ENCODE peak calls at places on chromosomes 12 and 14, in five cellular contexts. P, R, C, I and M are unnamed samples.

GRCh38 chr12:62170241-62170640 is 90.0 kb upstream of the USP15 start:
- DNase-seq in P (no peak), C (no peak), I (no peak), R (no peak), M (no peak)

GRCh38 chr14:53516261-53516774 is 363.2 kb upstream of the DDHD1 start:
- DNase-seq in C (no peak), P (no peak), R (peak), I (no peak), M (no peak)

GRCh38 chr14:74382231-74382630 is 34.0 kb downstream of the VRTN start:
- DNase-seq in C (no peak), R (no peak), P (no peak), I (no peak), M (no peak)

GRCh38 chr14:85617799-85618198 is 87.9 kb downstream of the FLRT2 start:
- DNase-seq in C (no peak), P (no peak), I (peak), R (no peak), M (no peak)

GRCh38 chr12:100427078-100427477 is 46.6 kb upstream of the NR1H4 start:
- DNase-seq in P (no peak), R (peak), C (no peak), I (no peak), M (no peak)

GRCh38 chr12:127270193-127270592 is 996.8 kb upstream of the TMEM132C start:
- DNase-seq in C (no peak), I (no peak), P (peak), R (peak), M (no peak)

GRCh38 chr12:47158792-47159191 is 79.0 kb upstream of the AMIGO2 start:
- DNase-seq in R (peak), P (no peak), C (no peak), I (no peak), M (no peak)

GRCh38 chr14:100438678-100439592 is 115.8 kb downstream of the SLC25A47 start:
- DNase-seq in R (peak), P (peak), C (no peak), I (no peak), M (no peak)

GRCh38 chr14:81551471-81551870 is 17.8 kb upstream of the SEL1L start:
- DNase-seq in C (no peak), I (no peak), P (no peak), R (no peak), M (no peak)

GRCh38 chr12:13209279-13210021 is 12.9 kb downstream of the EMP1 start:
- DNase-seq in C (no peak), P (no peak), R (no peak), I (no peak), M (no peak)

GRCh38 chr14:68554231-68554630 is 238.6 kb downstream of the ZFP36L1 start:
- DNase-seq in P (no peak), R (no peak), I (no peak), C (no peak), M (no peak)

GRCh38 chr12:50505945-50506344 is 1.2 kb downstream of the DIP2B start:
- DNase-seq in R (peak), C (no peak), I (no peak), P (peak), M (no peak)

GRCh38 chr12:111425655-111426054 is 19.9 kb downstream of the SH2B3 start:
- DNase-seq in I (no peak), P (no peak), R (no peak), C (no peak), M (no peak)

GRCh38 chr14:106790189-106791036 is 1264.0 kb downstream of the TMEM121 start:
- DNase-seq in C (no peak), R (no peak), I (peak), P (peak), M (no peak)

GRCh38 chr12:58919271-58920101 is 818 bp downstream of the LRIG3 start:
- DNase-seq in R (peak), C (no peak), P (peak), I (peak), M (peak)

GRCh38 chr14:66088661-66089060 is 397.5 kb upstream of the CCDC196 start:
- DNase-seq in I (no peak), C (no peak), R (no peak), P (no peak), M (no peak)

GRCh38 chr12:59383426-59383822 is 212.4 kb upstream of the SLC16A7 start:
- DNase-seq in R (peak), P (no peak), C (no peak), I (no peak), M (no peak)

GRCh38 chr14:27623782-27624181 is 1025.9 kb upstream of the NOVA1 start:
- DNase-seq in R (no peak), P (no peak), I (no peak), C (no peak), M (no peak)

GRCh38 chr14:95463173-95463901 is 53.1 kb downstream of the SYNE3 start:
- DNase-seq in R (no peak), I (no peak), P (no peak), C (no peak), M (no peak)

GRCh38 chr12:5565933-5566632 is 134.2 kb downstream of the NTF3 start:
- DNase-seq in C (no peak), R (peak), P (no peak), I (no peak), M (no peak)

GRCh38 chr12:6326316-6326959 is 15.4 kb downstream of the TNFRSF1A start:
- DNase-seq in C (peak), I (peak), R (no peak), P (no peak), M (peak)

GRCh38 chr12:71233083-71233482 is 75.3 kb upstream of the TSPAN8 start:
- DNase-seq in P (no peak), I (no peak), C (no peak), R (no peak), M (no peak)

GRCh38 chr12:120903818-120904773 is at the start of gene SPPL3:
- DNase-seq in P (peak), I (peak), R (peak), C (peak), M (peak)

GRCh38 chr14:93970967-93971634 is 5.3 kb downstream of the ASB2 start:
- DNase-seq in I (peak), P (no peak), R (no peak), C (no peak), M (no peak)

GRCh38 chr14:68297011-68297410 is 477.4 kb downstream of the RAD51B start:
- DNase-seq in R (no peak), I (no peak), C (no peak), P (no peak), M (no peak)

GRCh38 chr14:103361868-103362267 is 23.3 kb upstream of the MARK3 start:
- DNase-seq in P (no peak), I (no peak), C (no peak), R (peak), M (no peak)

GRCh38 chr12:55707841-55708694 is at the start of gene ITGA7:
- DNase-seq in R (peak), I (peak), C (peak), P (peak), M (peak)

GRCh38 chr12:122830517-122831214 is 4.6 kb upstream of the HIP1R start:
- DNase-seq in P (peak), I (no peak), C (no peak), R (peak), M (no peak)

GRCh38 chr12:41545761-41546160 is 357.6 kb downstream of the PDZRN4 start:
- DNase-seq in I (no peak), P (no peak), R (no peak), C (no peak), M (no peak)

GRCh38 chr12:110934093-110934852 is 13.9 kb upstream of the MYL2 start:
- DNase-seq in P (no peak), I (no peak), R (peak), C (no peak), M (no peak)

GRCh38 chr14:102028733-102029132 is 58.1 kb downstream of the HSP90AA1 start:
- DNase-seq in R (peak), I (peak), P (no peak), C (no peak), M (no peak)

GRCh38 chr12:70327541-70327940 is 38.5 kb upstream of the KCNMB4 start:
- DNase-seq in R (no peak), C (no peak), P (no peak), I (no peak), M (no peak)

GRCh38 chr14:34355584-34356266 is 106.3 kb downstream of the SPTSSA start:
- DNase-seq in R (peak), I (peak), P (no peak), C (no peak), M (peak)

DNA sequence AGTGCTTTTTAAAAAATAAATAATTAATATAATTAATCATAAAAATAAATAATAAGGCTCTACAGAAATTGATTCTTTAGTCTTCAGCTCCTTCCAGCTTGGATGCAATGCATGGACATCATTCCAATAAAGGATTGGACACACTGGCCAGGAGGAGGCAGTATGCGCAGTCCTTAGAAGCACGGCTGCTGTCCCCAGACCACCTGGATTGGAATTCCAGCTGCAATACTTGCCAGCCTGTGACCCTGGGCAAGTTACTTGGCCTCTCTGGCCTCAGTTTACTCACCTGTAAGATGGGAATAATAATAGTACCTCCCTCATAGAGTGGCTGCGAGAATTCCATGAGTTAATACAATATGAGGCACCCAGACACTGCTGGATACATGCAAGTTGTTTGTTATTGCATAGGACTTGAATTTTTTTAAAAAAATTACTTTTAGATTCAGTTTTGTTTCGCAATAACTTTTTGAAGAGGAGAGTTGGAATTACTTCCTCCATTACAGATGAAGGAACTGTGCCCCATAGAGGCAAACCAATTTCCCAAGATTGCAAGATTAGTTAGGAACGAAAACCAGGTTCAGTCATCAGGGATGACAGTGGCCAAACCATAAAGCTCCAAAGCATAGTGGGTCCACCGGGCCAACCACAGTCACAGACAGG is 12.2 kb downstream of the RPH3A start:
- DNase-seq in R (no peak), C (no peak), P (no peak), I (no peak), M (no peak)
- TF ChIP-seq CTCF in R (no peak), C (no peak), P (no peak), I (peak), M (no peak)

DNA sequence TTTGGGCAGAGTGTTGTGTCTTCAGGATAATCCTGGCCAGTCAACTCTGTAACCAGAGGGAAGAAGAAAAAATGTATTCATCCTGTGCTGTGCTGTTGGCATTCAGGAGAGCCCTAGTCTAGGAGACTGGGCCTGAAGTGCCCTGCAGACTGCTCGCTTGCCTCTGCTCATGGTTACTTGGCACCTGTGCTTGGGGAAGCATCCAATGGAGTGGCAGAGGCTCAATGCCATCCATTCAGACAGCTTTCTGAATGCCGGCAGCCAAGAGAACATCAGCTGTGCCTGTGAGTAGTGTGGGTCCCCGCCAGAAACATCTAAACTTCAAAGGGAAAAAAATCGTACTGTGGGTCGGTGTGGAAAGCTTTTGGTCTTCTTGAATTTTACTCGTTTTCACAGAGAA is 124.2 kb downstream of the SRGAP1 start:
- DNase-seq in R (no peak), C (no peak), P (no peak), I (no peak), M (no peak)
- TF ChIP-seq CTCF in R (no peak), C (no peak), P (no peak), I (no peak), M (no peak)

DNA sequence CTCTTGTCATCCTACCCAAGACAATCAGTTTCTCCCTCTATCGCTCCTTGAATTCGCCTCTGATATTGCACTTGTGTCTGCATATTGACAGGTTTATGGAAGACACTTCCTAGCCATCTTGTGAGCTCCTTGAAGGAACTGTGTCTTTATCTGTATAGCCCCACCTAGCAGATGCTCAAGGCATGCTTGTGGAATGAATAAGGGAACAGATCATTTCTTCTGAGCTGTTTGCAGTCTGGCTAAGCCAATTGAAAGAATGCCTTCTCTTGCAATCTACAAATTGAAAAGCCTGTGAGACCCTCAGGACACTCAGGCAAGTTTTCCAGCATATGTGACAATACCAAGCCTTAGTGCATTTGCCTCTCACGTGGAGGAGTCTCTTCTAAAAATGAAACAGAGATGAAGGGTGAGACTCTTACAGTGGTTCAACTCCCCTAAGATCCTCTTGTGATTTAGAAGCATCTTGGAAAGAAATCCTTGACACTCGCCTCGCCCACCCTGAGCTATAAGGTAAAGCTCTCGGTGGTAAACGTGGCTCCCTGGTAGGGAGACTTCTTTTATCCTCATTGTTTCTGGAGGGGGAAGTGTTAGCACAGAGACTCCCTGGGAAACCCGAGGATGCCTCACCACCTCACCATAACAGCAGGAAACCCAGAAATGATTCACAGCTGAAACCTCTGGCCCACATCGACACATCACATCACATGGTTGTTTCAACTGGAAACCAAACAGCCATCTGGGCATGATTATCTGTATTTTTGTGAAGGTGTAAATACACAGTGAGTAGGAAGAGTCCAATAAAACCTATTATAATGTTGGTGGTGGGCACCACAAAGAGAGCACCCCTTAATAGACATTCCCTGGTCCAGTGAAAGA is 112.3 kb upstream of the BCL2L14 start:
- DNase-seq in R (peak), C (no peak), P (no peak), I (no peak), M (no peak)
- TF ChIP-seq CTCF in R (no peak), C (no peak), P (no peak), I (no peak), M (no peak)

DNA sequence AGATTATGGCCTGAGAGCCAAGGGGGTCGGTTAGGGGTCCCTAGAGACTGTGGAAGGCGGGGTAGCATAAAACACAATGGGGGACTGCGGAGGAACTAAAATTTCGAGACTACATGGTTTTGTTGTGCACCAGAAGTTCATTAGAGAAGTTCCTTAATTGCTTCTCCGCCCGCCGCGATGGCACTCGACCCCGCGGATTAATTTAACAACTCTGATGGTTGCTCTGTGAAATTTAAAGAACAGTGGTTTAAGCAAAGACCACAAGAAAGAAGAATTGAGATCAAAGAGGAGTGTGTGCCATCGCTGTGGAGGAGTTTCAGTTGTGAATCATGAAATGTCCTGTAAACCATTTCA is 1.4 kb upstream of the CCDC88C start:
- DNase-seq in R (no peak), I (no peak), C (no peak), P (no peak), M (no peak)
- TF ChIP-seq CTCF in R (no peak), I (no peak), C (peak), P (no peak), M (peak)

GRCh38 chr12:68686262-68686594 is 550 bp upstream of the NUP107 start:
- DNase-seq in C (no peak), P (no peak), R (no peak), I (no peak), M (no peak)

DNA sequence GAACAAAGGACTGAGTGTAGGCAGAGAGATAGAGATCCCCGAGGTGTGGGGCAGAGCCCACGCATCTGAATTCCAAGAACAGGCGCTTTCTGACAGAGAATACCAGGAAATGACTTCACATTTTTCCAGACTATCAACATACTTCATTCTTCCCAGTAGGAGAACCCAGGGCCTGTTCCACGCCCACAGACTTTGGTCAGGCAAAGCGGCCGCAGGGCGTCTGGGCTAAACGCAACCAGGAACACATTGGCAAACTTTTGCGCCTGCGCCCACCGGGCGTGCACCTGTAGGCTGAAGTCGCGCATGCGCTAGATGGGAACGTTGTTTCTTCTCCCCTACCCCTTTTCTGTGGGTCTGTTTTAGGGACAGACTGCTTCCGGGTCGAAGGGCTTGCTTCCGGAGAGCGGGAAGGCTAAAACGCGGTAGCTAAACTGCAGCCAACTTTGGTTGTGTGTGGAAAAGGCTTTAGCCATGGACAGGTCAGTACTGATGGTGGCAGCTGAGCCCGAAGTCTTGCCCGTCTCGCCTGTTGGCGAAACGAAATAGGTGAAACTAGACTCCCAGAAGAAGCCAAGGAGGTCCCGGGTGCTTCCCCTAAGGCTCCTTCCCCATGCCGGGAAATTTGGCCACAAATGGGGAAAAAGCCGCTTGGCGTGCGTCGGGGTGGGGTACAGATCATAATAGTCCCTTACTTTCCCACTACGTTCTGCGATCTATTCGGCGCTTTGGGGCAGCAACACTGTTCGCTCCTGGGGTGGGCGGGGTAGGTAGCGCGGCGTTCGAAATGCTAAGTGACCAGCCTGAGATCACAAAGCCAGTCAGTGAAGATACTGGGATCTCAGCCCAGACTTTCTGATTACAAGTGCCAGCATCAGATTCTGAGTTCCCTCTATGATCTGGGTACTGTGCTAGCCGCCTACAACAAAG is at the start of gene NUP107:
- DNase-seq in R (peak), I (peak), C (peak), P (peak), M (peak)
- TF ChIP-seq CTCF in R (peak), I (no peak), C (peak), P (no peak), M (no peak)

GRCh38 chr12:28699029-28699428 is 450.0 kb upstream of the FAR2 start:
- DNase-seq in R (no peak), C (no peak), P (no peak), I (no peak), M (no peak)
- TF ChIP-seq CTCF in R (no peak), C (no peak), P (no peak), I (no peak), M (no peak)

GRCh38 chr12:53543539-53543938 is 36.3 kb upstream of the NPFF start:
- DNase-seq in C (no peak), R (peak), P (peak), I (peak), M (peak)
- TF ChIP-seq CTCF in C (peak), R (peak), P (peak), I (peak), M (peak)

GRCh38 chr12:125329239-125330238 is 264.3 kb downstream of the AACS start:
- DNase-seq in R (peak), C (no peak), P (no peak), I (peak), M (no peak)
- TF ChIP-seq CTCF in R (no peak), C (no peak), P (no peak), I (no peak), M (no peak)

DNA sequence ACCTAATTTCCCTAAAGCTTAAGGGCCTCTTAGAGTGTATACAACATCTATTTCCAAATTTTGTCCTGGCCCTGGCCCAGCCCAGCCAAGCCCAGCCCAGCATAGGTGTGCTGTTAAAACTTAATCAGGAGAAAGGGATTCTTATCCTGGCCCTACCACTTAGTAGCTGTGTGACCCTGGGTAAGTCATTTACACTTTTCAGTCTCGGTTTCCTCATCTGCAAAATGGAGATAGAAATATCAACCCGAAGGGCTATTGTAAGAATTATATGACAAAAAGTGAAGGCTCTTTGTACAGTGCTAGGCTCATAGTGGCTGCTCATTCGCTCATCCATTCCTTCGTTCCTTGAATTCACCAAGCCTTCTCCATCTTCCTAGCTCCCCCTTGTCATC is 442 bp downstream of the ERG28 start:
- DNase-seq in I (no peak), R (no peak), C (no peak), P (peak), M (no peak)
- TF ChIP-seq CTCF in I (no peak), R (no peak), C (no peak), P (no peak), M (no peak)